ENCODE peak calls at places on chromosomes 1 and 21, in five cellular contexts. U is sigmoid colon, Y is mammary epithelial cell, C is Panc1, I is fibroblast of lung. J is an unnamed sample. For H3K36me3, the result is how much of the 10 kb centered on the place peaks cover.

GRCh38 chr1:116717318-116717717 is 36.9 kb upstream of the CD2 start:
- DNase-seq in U (no peak), Y (no peak), C (no peak), I (no peak), J (no peak)

GRCh38 chr1:49318218-49318617 is 541.5 kb upstream of the BEND5 start:
- DNase-seq in U (no peak), Y (no peak), C (no peak), I (no peak), J (no peak)

GRCh38 chr1:87335175-87335992 is 6.7 kb downstream of the LMO4 start:
- DNase-seq in U (peak), Y (peak), C (no peak), I (peak), J (peak)

GRCh38 chr1:167333114-167333513 is 112.4 kb downstream of the POU2F1 start:
- DNase-seq in U (no peak), Y (no peak), C (no peak), I (no peak), J (no peak)

GRCh38 chr1:227869851-227870305 is 54.4 kb downstream of the PRSS38 start:
- DNase-seq in U (no peak), Y (peak), C (no peak), I (no peak), J (no peak)

GRCh38 chr21:46662367-46662654 is 26.8 kb downstream of the PRMT2 start:
- DNase-seq in U (no peak), Y (no peak), C (no peak), I (no peak), J (no peak)

GRCh38 chr1:157944666-157945280 is 48.7 kb upstream of the KIRREL1 start:
- DNase-seq in U (no peak), Y (no peak), C (no peak), I (no peak), J (no peak)

GRCh38 chr1:201696217-201696761 is 132.7 kb upstream of the IPO9 start:
- DNase-seq in U (peak), Y (peak), C (peak), I (peak), J (no peak)

GRCh38 chr1:194862129-194862528 is 1675.7 kb upstream of the B3GALT2 start:
- DNase-seq in U (no peak), Y (no peak), C (no peak), I (no peak), J (no peak)

GRCh38 chr1:243316366-243316989 is 60.6 kb downstream of the SDCCAG8 start:
- DNase-seq in U (no peak), Y (no peak), C (no peak), I (no peak), J (no peak)

GRCh38 chr1:179708434-179709195 is 34.5 kb upstream of the FAM163A start:
- DNase-seq in U (no peak), Y (no peak), C (no peak), I (no peak), J (no peak)

GRCh38 chr1:234627009-234627950 is 17.3 kb upstream of the IRF2BP2 start:
- DNase-seq in U (no peak), Y (no peak), C (no peak), I (peak), J (no peak)

GRCh38 chr21:29295066-29295650 is 3.6 kb upstream of the BACH1 start:
- DNase-seq in U (no peak), Y (no peak), C (no peak), I (no peak), J (no peak)

GRCh38 chr1:22508329-22508728 is 55.0 kb upstream of the EPHA8 start:
- DNase-seq in U (no peak), Y (no peak), C (no peak), I (no peak), J (no peak)
- H3K36me3 ChIP-seq in U (under half), Y (under half), C (under half), I (under half), J (under half)

GRCh38 chr1:225778412-225778669 is 715 bp downstream of the SRP9 start:
- DNase-seq in U (no peak), Y (no peak), C (no peak), I (no peak), J (no peak)
- H3K36me3 ChIP-seq in U (under half), Y (under half), C (under half), I (under half), J (under half)

GRCh38 chr1:40749817-40750216 is 33.8 kb upstream of the KCNQ4 start:
- DNase-seq in U (no peak), Y (no peak), C (no peak), I (no peak), J (no peak)

GRCh38 chr1:40750326-40750975 is 33.1 kb upstream of the KCNQ4 start:
- DNase-seq in U (no peak), Y (no peak), C (no peak), I (peak), J (peak)

GRCh38 chr1:40753142-40753882 is 30.3 kb upstream of the KCNQ4 start:
- DNase-seq in U (no peak), Y (no peak), C (no peak), I (no peak), J (no peak)

GRCh38 chr1:40754201-40754600 is 29.4 kb upstream of the KCNQ4 start:
- DNase-seq in U (no peak), Y (no peak), C (no peak), I (no peak), J (no peak)

GRCh38 chr1:40751802-40752201 is 31.8 kb upstream of the KCNQ4 start:
- DNase-seq in U (no peak), Y (peak), C (no peak), I (no peak), J (peak)
- H3K36me3 ChIP-seq in U (under half), Y (under half), C (under half), I (under half), J (under half)

GRCh38 chr21:45330075-45330781 is 42.5 kb upstream of the POFUT2 start:
- DNase-seq in U (peak), Y (peak), C (no peak), I (peak), J (peak)
- H3K36me3 ChIP-seq in U (under half), Y (under half), C (under half), I (under half), J (under half)

DNA sequence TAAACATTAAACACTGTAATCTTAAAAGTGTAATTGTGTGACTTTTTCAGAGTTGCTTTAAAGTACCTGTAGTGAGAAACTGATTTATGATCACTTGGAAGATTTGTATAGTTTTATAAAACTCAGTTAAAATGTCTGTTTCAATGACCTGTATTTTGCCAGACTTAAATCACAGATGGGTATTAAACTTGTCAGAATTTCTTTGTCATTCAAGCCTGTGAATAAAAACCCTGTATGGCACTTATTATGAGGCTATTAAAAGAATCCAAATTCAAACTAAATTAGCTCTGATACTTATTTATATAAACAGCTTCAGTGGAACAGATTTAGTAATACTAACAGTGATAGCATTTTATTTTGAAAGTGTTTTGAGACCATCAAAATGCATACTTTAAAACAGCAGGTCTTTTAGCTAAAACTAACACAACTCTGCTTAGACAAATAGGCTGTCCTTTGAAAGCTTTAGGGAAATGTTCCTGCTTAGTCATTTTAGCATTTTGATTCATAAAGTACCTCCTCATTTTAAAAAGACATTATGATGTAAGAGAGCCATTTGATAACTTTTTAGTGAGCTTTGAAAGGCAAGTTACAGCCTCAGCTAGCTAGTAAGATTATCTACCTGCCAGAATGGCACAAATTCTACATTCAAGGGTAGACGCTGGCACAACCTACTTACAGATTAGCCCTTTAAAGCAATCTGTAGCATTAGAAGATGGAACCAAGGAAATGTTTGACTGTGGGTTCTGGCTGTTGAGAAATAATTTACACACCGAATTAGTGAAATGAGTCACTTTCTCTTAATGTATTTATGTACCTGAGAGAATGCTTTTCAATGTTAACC is 9.4 kb downstream of the SOD1 start:
- DNase-seq in U (no peak), Y (no peak), C (no peak), I (no peak), J (peak)
- H3K36me3 ChIP-seq in U (under half), Y (under half), C (under half), I (under half), J (under half)

DNA sequence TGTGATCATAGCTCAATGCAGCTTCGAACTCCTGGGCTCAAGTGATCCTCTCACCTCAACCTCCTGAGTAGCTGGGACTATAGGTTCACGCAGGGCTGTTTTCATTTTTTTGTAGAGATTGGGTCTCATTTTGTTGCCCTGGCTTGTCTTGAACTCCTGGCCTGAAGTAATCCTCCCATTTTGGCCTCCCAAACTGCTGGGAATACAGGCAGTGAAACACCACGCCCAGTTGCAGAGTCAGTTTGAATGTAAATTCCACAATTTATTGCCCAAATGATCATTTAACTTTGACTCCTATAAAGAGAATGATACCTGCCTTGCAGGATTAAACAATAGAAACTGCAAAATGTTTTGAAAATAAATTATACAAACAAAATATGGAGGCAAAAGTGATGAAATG is 10.7 kb downstream of the GOLPH3L start:
- DNase-seq in U (no peak), Y (no peak), C (no peak), I (no peak), J (no peak)
- H3K36me3 ChIP-seq in U (under half), Y (under half), C (under half), I (under half), J (under half)

DNA sequence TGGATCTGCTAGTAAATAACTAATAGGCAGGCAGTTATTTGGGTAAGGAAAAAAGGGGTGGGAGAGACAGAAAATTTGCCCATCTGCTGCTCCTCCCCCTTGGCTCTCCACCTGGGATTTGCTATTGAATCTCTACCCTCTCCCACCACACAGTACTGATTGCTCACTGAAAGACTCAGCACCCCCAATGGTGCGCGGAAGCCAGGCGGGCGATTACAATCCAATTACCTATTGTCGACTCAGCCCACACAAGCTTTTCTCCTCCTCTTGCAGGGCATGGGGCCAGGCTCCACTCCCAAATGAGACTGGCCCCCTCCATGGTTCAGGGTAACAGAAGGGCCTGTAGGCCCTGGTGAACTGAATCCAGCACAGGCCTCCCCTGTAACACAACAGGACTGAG is 2.7 kb upstream of the HMGN2 start:
- DNase-seq in U (no peak), Y (no peak), C (no peak), I (no peak), J (no peak)
- H3K36me3 ChIP-seq in U (under half), Y (under half), C (under half), I (under half), J (under half)